ENCODE peak calls at places on chromosomes 6 and 20, in nine cellular contexts. N, M, O, S, E, Y, C, H and X are unnamed samples.

GRCh38 chr20:63280929-63281545 is 8.4 kb downstream of the ARFGAP1 start:
- DNase-seq in N (no peak), M (no peak), O (no peak), S (peak; percentile 42), E (no peak), Y (no peak), C (no peak), H (no peak), X (peak; percentile 12)

GRCh38 chr6:119476554-119476953 is 127.0 kb upstream of the MAN1A1 start:
- DNase-seq in N (no peak), M (peak; percentile 12), O (no peak), S (peak; percentile 37), E (no peak), Y (no peak), C (no peak), H (no peak), X (no peak)

GRCh38 chr6:13120483-13121482 is 207.6 kb downstream of the TBC1D7 start:
- DNase-seq in N (no peak), M (no peak), O (no peak), S (peak; percentile 12), E (no peak), Y (no peak), C (no peak), H (no peak), X (peak; percentile 28)

GRCh38 chr6:89186762-89187161 is 30.4 kb downstream of the GABRR1 start:
- DNase-seq in N (no peak), M (no peak), O (no peak), S (no peak), E (no peak), Y (no peak), C (no peak), H (no peak), X (no peak)

GRCh38 chr6:33383427-33384185 is 8.0 kb upstream of the KIFC1 start:
- DNase-seq in N (no peak), M (no peak), O (no peak), S (no peak), E (no peak), Y (no peak), C (no peak), H (no peak), X (no peak)

GRCh38 chr6:155185544-155185943 is 78.3 kb upstream of the CLDN20 start:
- DNase-seq in N (no peak), M (peak; percentile 33), O (no peak), S (no peak), E (peak; percentile 25), Y (no peak), C (peak; percentile 45), H (no peak), X (peak; percentile 33)

GRCh38 chr6:37481793-37482192 is 17.9 kb downstream of the CCDC167 start:
- DNase-seq in N (no peak), M (no peak), O (no peak), S (no peak), E (no peak), Y (no peak), C (no peak), H (no peak), X (no peak)

GRCh38 chr6:167150815-167151557 is 6.8 kb downstream of the GPR31 start:
- DNase-seq in N (no peak), M (no peak), O (no peak), S (no peak), E (no peak), Y (no peak), C (no peak), H (no peak), X (no peak)

GRCh38 chr6:114952229-114952628 is 609.4 kb upstream of the HS3ST5 start:
- DNase-seq in N (no peak), M (no peak), O (no peak), S (no peak), E (no peak), Y (no peak), C (no peak), H (no peak), X (no peak)

GRCh38 chr6:146312606-146313005 is 231.0 kb upstream of the RAB32 start:
- DNase-seq in N (no peak), M (no peak), O (no peak), S (peak; percentile 14), E (no peak), Y (no peak), C (no peak), H (no peak), X (no peak)

GRCh38 chr6:148538251-148539190 is 195.9 kb downstream of the SASH1 start:
- DNase-seq in N (no peak), M (peak; percentile 83), O (no peak), S (peak; percentile 80), E (peak; percentile 64), Y (no peak), C (no peak), H (no peak), X (no peak)

GRCh38 chr6:5752282-5752681 is 254.4 kb downstream of the NRN1 start:
- DNase-seq in N (no peak), M (peak; percentile 73), O (no peak), S (peak; percentile 64), E (peak; percentile 91), Y (no peak), C (no peak), H (no peak), X (peak; percentile 66)

GRCh38 chr20:38112249-38112942 is 52.7 kb downstream of the TGM2 start:
- DNase-seq in N (peak; percentile 19), M (no peak), O (no peak), S (no peak), E (no peak), Y (no peak), C (peak; percentile 7), H (no peak), X (no peak)

GRCh38 chr6:43070028-43070632 is 6.0 kb upstream of the PTK7 start:
- DNase-seq in N (no peak), M (peak; percentile 72), O (peak; percentile 71), S (peak; percentile 84), E (peak; percentile 65), Y (no peak), C (no peak), H (no peak), X (peak; percentile 70)

GRCh38 chr6:11434565-11435326 is 102.8 kb upstream of the TMEM170B start:
- DNase-seq in N (no peak), M (peak; percentile 84), O (no peak), S (peak; percentile 90), E (peak; percentile 45), Y (no peak), C (no peak), H (no peak), X (no peak)

GRCh38 chr6:106390088-106390487 is 29.6 kb downstream of the CRYBG1 start:
- DNase-seq in N (no peak), M (no peak), O (no peak), S (no peak), E (peak; percentile 4), Y (no peak), C (no peak), H (no peak), X (no peak)

GRCh38 chr20:52193886-52194545 is 2.4 kb upstream of the ZFP64 start:
- DNase-seq in N (no peak), M (no peak), O (no peak), S (no peak), E (no peak), Y (no peak), C (no peak), H (no peak), X (no peak)

GRCh38 chr20:34791289-34792020 is 34.0 kb downstream of the NCOA6 start:
- DNase-seq in N (no peak), M (peak; percentile 75), O (no peak), S (peak; percentile 26), E (peak; percentile 13), Y (no peak), C (no peak), H (no peak), X (no peak)

GRCh38 chr6:124926435-124926834 is 35.8 kb upstream of the RNF217 start:
- DNase-seq in N (no peak), M (no peak), O (no peak), S (no peak), E (no peak), Y (no peak), C (no peak), H (no peak), X (no peak)

GRCh38 chr20:49674383-49675352 is 39.0 kb downstream of the B4GALT5 start:
- DNase-seq in N (no peak), M (peak; percentile 66), O (peak; percentile 34), S (peak; percentile 44), E (peak; percentile 78), Y (no peak), C (no peak), H (no peak), X (peak; percentile 60)

GRCh38 chr20:63328716-63329275 is 32.4 kb downstream of the CHRNA4 start:
- DNase-seq in N (no peak), M (no peak), O (no peak), S (no peak), E (no peak), Y (no peak), C (no peak), H (no peak), X (no peak)